ENCODE peak calls at places on chromosomes 7 and 10, in nine cellular contexts. Y, S, R, B, A, N, K, C and T are unnamed samples.

GRCh38 chr7:107180378-107180777 is 11.6 kb downstream of the HBP1 start:
- DNase-seq in K (no peak), C (no peak), S (peak), Y (peak), B (no peak), R (no peak), A (no peak), N (peak), T (peak)

GRCh38 chr10:87575851-87576250 is 71.2 kb downstream of the MINPP1 start:
- DNase-seq in N (no peak), B (no peak), R (no peak), A (no peak), C (no peak), K (no peak), Y (no peak), S (no peak), T (no peak)

GRCh38 chr7:5421626-5422323 is 1.9 kb downstream of the TNRC18 start:
- DNase-seq in A (peak), R (peak), N (no peak), S (peak), K (peak), B (peak), Y (peak), C (no peak), T (peak)

GRCh38 chr10:6746782-6747181 is 166.7 kb upstream of the PRKCQ start:
- DNase-seq in C (no peak), K (no peak), Y (no peak), N (no peak), A (no peak), B (no peak), R (no peak), S (no peak), T (no peak)

GRCh38 chr7:76236226-76236625 is 34.5 kb downstream of the SRRM3 start:
- DNase-seq in S (no peak), R (no peak), C (no peak), K (no peak), A (no peak), N (no peak), Y (no peak), B (no peak), T (no peak)

GRCh38 chr7:28630350-28630749 is 218.0 kb downstream of the CREB5 start:
- DNase-seq in C (no peak), K (no peak), N (no peak), B (no peak), Y (no peak), S (no peak), A (no peak), R (no peak), T (no peak)

GRCh38 chr10:12876266-12876665 is 125.2 kb downstream of the CCDC3 start:
- DNase-seq in Y (no peak), K (no peak), N (no peak), R (no peak), S (no peak), B (no peak), C (no peak), A (no peak), T (no peak)

GRCh38 chr7:116173051-116174028 is 37.0 kb upstream of the TES start:
- DNase-seq in R (peak), A (no peak), N (no peak), Y (no peak), K (no peak), B (no peak), C (no peak), S (no peak), T (no peak)

GRCh38 chr7:13797545-13797944 is 191.9 kb downstream of the ETV1 start:
- DNase-seq in B (no peak), R (no peak), N (no peak), S (no peak), A (no peak), K (no peak), C (no peak), Y (no peak), T (no peak)

GRCh38 chr7:96407427-96407826 is 85.5 kb upstream of the SLC25A13 start:
- DNase-seq in Y (no peak), S (peak), K (no peak), N (no peak), B (no peak), R (no peak), C (no peak), A (no peak), T (no peak)

GRCh38 chr10:33117816-33118215 is 159.8 kb upstream of the ITGB1 start:
- DNase-seq in N (peak), K (no peak), B (no peak), A (no peak), Y (no peak), S (no peak), C (no peak), R (no peak), T (no peak)

GRCh38 chr7:148303295-148304013 is 287.1 kb upstream of the C7orf33 start:
- DNase-seq in K (peak), R (peak), S (peak), A (peak), Y (peak), C (no peak), B (peak), N (no peak), T (no peak)

GRCh38 chr10:68074404-68074774 is 694 bp downstream of the HERC4 start:
- DNase-seq in Y (no peak), R (no peak), N (no peak), S (no peak), B (no peak), A (no peak), K (no peak), C (no peak), T (no peak)

GRCh38 chr7:15755061-15755460 is 68.6 kb upstream of the MEOX2 start:
- DNase-seq in B (no peak), A (no peak), R (no peak), C (no peak), S (no peak), K (no peak), Y (no peak), N (no peak), T (no peak)

GRCh38 chr10:60206735-60207134 is 182.9 kb downstream of the ANK3 start:
- DNase-seq in Y (no peak), S (no peak), N (no peak), R (no peak), B (no peak), C (no peak), A (no peak), K (no peak), T (no peak)

GRCh38 chr10:77554996-77555397 is 82.6 kb downstream of the KCNMA1 start:
- DNase-seq in A (no peak), B (no peak), R (no peak), C (peak), N (no peak), Y (no peak), K (peak), S (no peak), T (no peak)

GRCh38 chr7:81075150-81075549 is 156.3 kb upstream of the SEMA3C start:
- DNase-seq in A (no peak), K (no peak), B (no peak), N (no peak), R (no peak), S (no peak), Y (no peak), C (no peak), T (no peak)

GRCh38 chr10:46544989-46545791 is 11.3 kb downstream of the GPRIN2 start:
- DNase-seq in A (peak), R (no peak), Y (peak), B (no peak), K (peak), S (no peak), C (no peak), N (peak), T (peak)

GRCh38 chr7:19560111-19560883 is 148.5 kb downstream of the POLR1F start:
- DNase-seq in A (no peak), C (no peak), N (no peak), S (peak), Y (no peak), R (no peak), K (no peak), B (no peak), T (no peak)

GRCh38 chr10:120742373-120742772 is 108.8 kb upstream of the WDR11 start:
- DNase-seq in Y (no peak), A (no peak), C (no peak), S (no peak), R (no peak), K (no peak), N (no peak), B (no peak), T (no peak)

GRCh38 chr7:17144313-17144712 is 154.1 kb upstream of the AHR start:
- DNase-seq in A (no peak), B (no peak), S (peak), K (no peak), N (peak), Y (no peak), R (no peak), C (no peak), T (peak)

GRCh38 chr10:69650589-69651261 is 20.7 kb downstream of the FAM241B start:
- DNase-seq in A (no peak), B (no peak), S (no peak), N (no peak), C (no peak), Y (no peak), K (no peak), R (no peak), T (peak)